ENCODE peak calls at places on chromosomes 12 and 14, in six cellular contexts. C is naive thymus-derived CD8-positive, alpha-beta T cell; D is activated T-helper 1 cell treated with anti-CD3 and anti-CD28 coated beads, Interleukin-2, amount 50 U/mL, for 16 hours; W is CD4-positive, alpha-beta T cell; S is NCI-H187 treated with DMSO at 0.1 percent for 48 hours; R is activated T-cell treated with anti-CD3 and anti-CD28 coated beads for 48 hours. T is an unnamed sample.

GRCh38 chr14:102539544-102540309 is 30.2 kb upstream of the ANKRD9 start:
- DNase-seq in C (no peak), D (no peak), W (no peak), S (no peak), R (no peak), T (no peak)

GRCh38 chr14:29857545-29857944 is 70.1 kb downstream of the PRKD1 start:
- DNase-seq in C (no peak), D (no peak), W (no peak), S (no peak), R (no peak), T (no peak)

GRCh38 chr12:17284873-17285272 is 678.9 kb upstream of the LMO3 start:
- DNase-seq in C (no peak), D (no peak), W (no peak), S (no peak), R (no peak), T (no peak)

GRCh38 chr12:82479511-82479910 is 121.2 kb downstream of the METTL25 start:
- DNase-seq in C (no peak), D (no peak), W (no peak), S (no peak), R (no peak), T (no peak)

GRCh38 chr14:62118461-62118860 is 356.2 kb downstream of the SNAPC1 start:
- DNase-seq in C (no peak), D (no peak), W (no peak), S (no peak), R (no peak), T (no peak)

GRCh38 chr12:43273467-43273866 is 278.5 kb downstream of the ADAMTS20 start:
- DNase-seq in C (no peak), D (no peak), W (no peak), S (no peak), R (no peak), T (no peak)

GRCh38 chr14:77143071-77143470 is 1.5 kb upstream of the ZDHHC22 start:
- DNase-seq in C (no peak), D (no peak), W (no peak), S (no peak), R (no peak), T (no peak)

GRCh38 chr12:68200854-68201253 is 24.8 kb downstream of the IL26 start:
- DNase-seq in C (no peak), D (no peak), W (no peak), S (no peak), R (no peak), T (no peak)

GRCh38 chr12:93442411-93443340 is 929 bp upstream of the UBE2N start:
- DNase-seq in C (no peak), D (no peak), W (no peak), S (no peak), R (no peak), T (no peak)

GRCh38 chr12:55572168-55572567 is at the start of gene OR2AP1:
- DNase-seq in C (no peak), D (no peak), W (no peak), S (no peak), R (no peak), T (no peak)

GRCh38 chr12:78085562-78086182 is 255.0 kb downstream of the NAV3 start:
- DNase-seq in C (no peak), D (no peak), W (no peak), S (no peak), R (no peak), T (no peak)

GRCh38 chr14:63855272-63855671 is 2.5 kb downstream of the SYNE2 start:
- DNase-seq in C (no peak), D (no peak), W (no peak), S (peak; percentile 45), R (no peak), T (no peak)

GRCh38 chr12:115341442-115341841 is 657.5 kb upstream of the TBX3 start:
- DNase-seq in C (no peak), D (no peak), W (no peak), S (no peak), R (peak; percentile 6), T (no peak)

GRCh38 chr14:77325746-77326094 is 4.9 kb downstream of the GSTZ1 start:
- DNase-seq in C (no peak), D (no peak), W (no peak), S (no peak), R (no peak), T (no peak)

GRCh38 chr14:77319416-77319815 is 1.3 kb downstream of the POMT2 start:
- DNase-seq in C (no peak), D (no peak), W (no peak), S (no peak), R (no peak), T (no peak)

GRCh38 chr14:91611528-91611927 is 101.4 kb upstream of the PPP4R3A start:
- DNase-seq in C (no peak), D (no peak), W (no peak), S (no peak), R (no peak), T (no peak)

GRCh38 chr12:117038919-117039318 is 60.3 kb downstream of the TESC start:
- DNase-seq in C (no peak), D (no peak), W (no peak), S (no peak), R (no peak), T (no peak)

GRCh38 chr12:48875944-48876520 is 10.4 kb upstream of the RND1 start:
- DNase-seq in C (no peak), D (no peak), W (no peak), S (no peak), R (no peak), T (no peak)

T was measured in CD8-positive, alpha-beta memory T cell.